ENCODE peak calls at places on chromosome 19, in seven cellular contexts. I, G, P, S, J, M and L are unnamed samples.

GRCh38 chr19:2049741-2050348 is 1.2 kb downstream of the MKNK2 start:
- DNase-seq in I (peak; percentile 54), G (peak; percentile 96), P (peak; percentile 76), S (peak; percentile 94), J (peak; percentile 80), M (peak; percentile 62), L (no peak)

GRCh38 chr19:14003279-14004051 is 2.7 kb downstream of the RFX1 start:
- DNase-seq in I (no peak), G (no peak), P (no peak), S (no peak), J (no peak), M (no peak), L (no peak)

GRCh38 chr19:46646402-46646801 is 10.4 kb upstream of the GNG8 start:
- DNase-seq in I (no peak), G (no peak), P (no peak), S (no peak), J (no peak), M (no peak), L (no peak)

GRCh38 chr19:52451241-52451640 is 2.1 kb upstream of the ZNF578 start:
- DNase-seq in I (no peak), G (no peak), P (no peak), S (no peak), J (no peak), M (no peak), L (no peak)

GRCh38 chr19:50822661-50823208 is 852 bp downstream of the KLK1 start:
- DNase-seq in I (no peak), G (no peak), P (no peak), S (no peak), J (no peak), M (no peak), L (no peak)

GRCh38 chr19:13094771-13095392 is 7.8 kb downstream of the LYL1 start:
- DNase-seq in I (no peak), G (no peak), P (no peak), S (peak; percentile 79), J (no peak), M (no peak), L (no peak)

GRCh38 chr19:18603255-18603957 is 3.2 kb downstream of the CRLF1 start:
- DNase-seq in I (no peak), G (no peak), P (no peak), S (no peak), J (no peak), M (no peak), L (no peak)

GRCh38 chr19:925912-926594 is at the start of gene ARID3A:
- DNase-seq in I (peak; percentile 85), G (peak; percentile 70), P (no peak), S (peak; percentile 50), J (no peak), M (peak; percentile 73), L (no peak)

GRCh38 chr19:34475026-34475974 is 6.3 kb upstream of the WTIP start:
- DNase-seq in I (no peak), G (no peak), P (no peak), S (no peak), J (no peak), M (peak; percentile 92), L (no peak)

GRCh38 chr19:33878136-33878535 is 81.5 kb downstream of the KCTD15 start:
- DNase-seq in I (no peak), G (no peak), P (no peak), S (no peak), J (no peak), M (no peak), L (no peak)

GRCh38 chr19:1085053-1085658 is 10.0 kb downstream of the POLR2E start:
- DNase-seq in I (no peak), G (no peak), P (no peak), S (no peak), J (no peak), M (no peak), L (no peak)

GRCh38 chr19:13103961-13104847 is 1.5 kb upstream of the LYL1 start:
- DNase-seq in I (peak; percentile 28), G (peak; percentile 61), P (no peak), S (peak; percentile 94), J (no peak), M (no peak), L (no peak)

GRCh38 chr19:1854542-1855039 is 6.3 kb upstream of the REXO1 start:
- DNase-seq in I (no peak), G (no peak), P (no peak), S (no peak), J (no peak), M (no peak), L (no peak)

GRCh38 chr19:14021474-14021873 is 6.5 kb upstream of the RLN3 start:
- DNase-seq in I (no peak), G (no peak), P (no peak), S (no peak), J (no peak), M (no peak), L (no peak)

GRCh38 chr19:40739030-40739839 is 11.0 kb downstream of the ACTMAP start:
- DNase-seq in I (no peak), G (no peak), P (no peak), S (no peak), J (no peak), M (no peak), L (no peak)

GRCh38 chr19:403221-404036 is 5.5 kb downstream of the C2CD4C start:
- DNase-seq in I (no peak), G (no peak), P (no peak), S (no peak), J (peak; percentile 5), M (no peak), L (no peak)

GRCh38 chr19:15812059-15812722 is 3.3 kb downstream of the OR10H1 start:
- DNase-seq in I (no peak), G (peak; percentile 11), P (no peak), S (no peak), J (no peak), M (no peak), L (no peak)

GRCh38 chr19:39224910-39225309 is 19.9 kb downstream of the IFNL3 start:
- DNase-seq in I (no peak), G (no peak), P (no peak), S (no peak), J (no peak), M (no peak), L (no peak)

DNA sequence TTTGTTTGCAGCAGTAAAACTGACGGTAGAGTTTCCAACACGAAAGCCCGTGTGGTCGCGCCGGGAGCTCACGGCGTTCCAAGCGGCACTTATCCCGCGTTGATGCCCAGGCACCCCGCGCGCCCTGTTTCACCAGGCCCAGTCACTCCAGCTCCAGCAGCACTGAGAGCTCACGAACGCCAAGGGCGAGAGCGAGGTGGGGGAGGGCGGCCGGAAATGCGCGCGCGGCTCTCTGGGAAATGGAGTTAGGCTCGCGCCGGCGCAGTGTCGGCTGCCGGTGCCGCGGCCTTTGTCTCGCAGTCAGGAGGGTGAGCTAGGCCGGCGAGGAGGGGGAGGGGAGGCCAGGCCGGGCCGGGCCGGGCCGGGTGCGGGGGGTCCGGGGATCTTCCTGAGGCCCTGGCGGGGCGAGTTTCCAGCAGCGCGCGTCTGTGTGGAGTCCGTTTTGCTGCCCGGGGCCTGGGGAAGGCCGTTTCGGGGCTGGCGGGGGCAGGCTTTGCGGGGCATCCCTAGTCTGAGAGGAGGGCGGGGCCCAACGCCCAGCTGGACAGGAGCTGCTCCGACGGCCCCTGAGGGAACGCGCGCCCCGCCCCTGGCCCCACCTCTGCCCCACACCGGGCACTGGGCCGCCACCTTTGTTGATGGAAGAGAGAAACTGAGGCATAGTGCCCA is at the start of gene ZNF135:
- DNase-seq in I (peak; percentile 95), G (peak; percentile 86), P (peak; percentile 23), S (peak; percentile 46), J (peak; percentile 69), M (peak; percentile 90), L (peak; percentile 52)
- H3K27ac ChIP-seq in I (peak within 1 kb of the TSS; percentile 93), G (peak within 1 kb of the TSS; percentile 55), P (peak within 1 kb of the TSS; percentile 91), S (peak within 1 kb of the TSS; percentile 78), J (peak within 1 kb of the TSS; percentile 91), M (peak within 1 kb of the TSS; percentile 59), L (peak within 1 kb of the TSS; percentile 85)

GRCh38 chr19:37778613-37779138 is 710 bp downstream of the ZNF573 start:
- DNase-seq in I (peak; percentile 12), G (peak; percentile 3), P (no peak), S (no peak), J (no peak), M (peak; percentile 14), L (no peak)

DNA sequence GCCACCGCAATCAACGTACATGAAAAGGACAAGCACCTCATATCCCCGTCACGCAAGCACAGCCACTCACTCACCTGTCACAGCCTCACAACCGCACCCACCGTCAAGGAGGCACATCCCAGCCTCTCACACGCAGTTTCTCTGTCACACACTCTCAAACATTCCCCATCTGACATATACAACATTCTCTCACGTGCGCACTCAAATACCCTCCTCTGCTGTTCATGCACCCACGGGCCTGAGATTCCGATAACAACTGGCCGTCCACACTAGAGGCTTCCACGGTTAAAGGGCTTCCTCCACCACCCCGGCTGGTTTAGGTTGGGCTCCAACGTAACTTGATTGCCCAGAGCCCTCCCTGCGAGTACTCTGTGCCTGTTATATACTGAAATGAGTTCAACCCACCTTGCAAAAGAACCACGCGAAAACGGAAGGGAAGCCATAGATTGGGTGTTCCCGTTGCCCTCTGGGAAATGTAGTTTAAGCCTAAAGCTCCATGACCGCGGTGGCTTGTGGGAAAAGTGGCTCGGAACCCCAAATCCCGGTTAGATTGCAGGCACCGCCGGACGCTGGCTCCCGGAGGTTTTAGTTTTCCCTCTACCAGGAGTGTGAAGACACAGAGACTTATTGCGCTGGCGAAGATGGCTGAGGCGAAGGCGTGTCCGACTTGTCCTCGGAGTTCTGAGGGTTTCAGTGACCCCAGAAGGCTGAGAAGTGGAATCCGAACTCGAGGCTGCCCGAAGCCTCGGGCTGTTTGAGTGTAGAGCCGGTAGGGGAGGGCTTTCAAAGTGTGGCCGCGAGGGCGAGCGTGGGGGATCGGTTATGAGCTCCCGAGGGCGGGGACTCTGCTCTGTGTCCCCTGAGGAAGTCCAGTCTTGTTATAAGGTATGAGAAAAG is at the start of gene ZNF573:
- DNase-seq in I (peak; percentile 94), G (peak; percentile 89), P (peak; percentile 35), S (peak; percentile 88), J (peak; percentile 49), M (peak; percentile 91), L (peak; percentile 42)
- TF ChIP-seq CTCF in I (peak; percentile 19), G (no peak), P (peak; percentile 25), S (peak; percentile 31), J (no peak), M (peak; percentile 6), L (no peak)

GRCh38 chr19:44887648-44888047 is 3.4 kb upstream of the TOMM40 start:
- DNase-seq in I (no peak), G (no peak), P (no peak), S (no peak), J (no peak), M (no peak), L (no peak)

GRCh38 chr19:44891016-44891882 is at the start of gene TOMM40:
- DNase-seq in I (peak; percentile 100), G (no peak), P (no peak), S (peak; percentile 100), J (peak; percentile 100), M (no peak), L (peak; percentile 99)

GRCh38 chr19:44892932-44893331 is 1.9 kb downstream of the TOMM40 start:
- DNase-seq in I (no peak), G (no peak), P (no peak), S (no peak), J (no peak), M (no peak), L (no peak)

GRCh38 chr19:44889830-44890365 is 1.2 kb upstream of the TOMM40 start:
- DNase-seq in I (no peak), G (no peak), P (no peak), S (no peak), J (no peak), M (no peak), L (no peak)

GRCh38 chr19:44890366-44891015 is 563 bp upstream of the TOMM40 start:
- DNase-seq in I (no peak), G (peak; percentile 100), P (peak; percentile 100), S (no peak), J (no peak), M (peak; percentile 100), L (peak; percentile 86)
- H3K4me3 ChIP-seq in I (peak overlapping the region; percentile 38), G (peak overlapping the region; percentile 18), P (peak overlapping the region; percentile 72), S (peak overlapping the region; percentile 66), J (peak overlapping the region; percentile 96), M (peak overlapping the region; percentile 59), L (peak overlapping the region; percentile 86)

GRCh38 chr19:5290336-5291262 is 50.0 kb downstream of the PTPRS start:
- DNase-seq in I (no peak), G (no peak), P (no peak), S (no peak), J (no peak), M (no peak), L (no peak)
- H3K27ac ChIP-seq in I (no peak overlapping the region), G (no peak overlapping the region), P (peak overlapping the region; percentile 23), S (no peak overlapping the region), J (peak overlapping the region; percentile 95), M (no peak overlapping the region), L (no peak overlapping the region)